ENCODE peak calls at places on chromosomes 2 and 18, in six cellular contexts. U, Q, P, T, R and Y are unnamed samples.

GRCh38 chr18:26429535-26429934 is 118.8 kb downstream of the KCTD1 start:
- DNase-seq in T (no peak), U (no peak), Q (no peak), P (peak; percentile 60), R (peak; percentile 66), Y (no peak)

GRCh38 chr2:228329279-228329678 is 147.8 kb upstream of the SPHKAP start:
- DNase-seq in U (no peak), R (no peak), Q (no peak), T (no peak), P (no peak), Y (no peak)

GRCh38 chr2:143345887-143346612 is 216.8 kb downstream of the ARHGAP15 start:
- DNase-seq in Q (no peak), P (no peak), U (no peak), R (no peak), T (no peak), Y (no peak)

GRCh38 chr2:73746015-73746876 is 9.1 kb upstream of the TPRKB start:
- DNase-seq in U (no peak), Q (peak; percentile 8), T (no peak), R (no peak), P (no peak), Y (no peak)

GRCh38 chr18:49866680-49867079 is 53.3 kb upstream of the ACAA2 start:
- DNase-seq in Q (no peak), P (no peak), U (no peak), R (no peak), T (no peak), Y (no peak)

GRCh38 chr2:64114063-64114911 is 29.9 kb downstream of the PELI1 start:
- DNase-seq in R (no peak), T (no peak), Q (no peak), P (no peak), U (no peak), Y (no peak)

GRCh38 chr2:186690796-186691195 is 3.1 kb upstream of the FAM171B start:
- DNase-seq in P (no peak), U (no peak), T (no peak), R (no peak), Q (no peak), Y (no peak)

GRCh38 chr2:46780411-46780800 is 135.2 kb downstream of the MCFD2 start:
- DNase-seq in P (no peak), U (no peak), T (peak; percentile 20), R (no peak), Q (no peak), Y (no peak)

GRCh38 chr2:187875836-187876235 is 321.6 kb upstream of the TFPI start:
- DNase-seq in T (peak; percentile 25), U (no peak), R (no peak), Q (no peak), P (no peak), Y (no peak)

GRCh38 chr2:10171006-10171800 is 48.7 kb downstream of the RRM2 start:
- DNase-seq in U (no peak), T (peak; percentile 31), Q (peak; percentile 47), R (no peak), P (no peak), Y (no peak)

GRCh38 chr2:205802069-205802468 is 119.8 kb downstream of the NRP2 start:
- DNase-seq in U (no peak), R (no peak), Q (no peak), T (no peak), P (no peak), Y (no peak)

GRCh38 chr2:172438741-172439508 is 11.5 kb downstream of the ITGA6 start:
- DNase-seq in P (peak; percentile 75), R (peak; percentile 50), T (no peak), U (no peak), Q (no peak), Y (no peak)

GRCh38 chr18:39776766-39777165 is 2178.3 kb upstream of the PIK3C3 start:
- DNase-seq in T (no peak), U (no peak), R (no peak), P (no peak), Q (no peak), Y (no peak)

GRCh38 chr2:191758420-191759199 is 80.7 kb downstream of the NABP1 start:
- DNase-seq in Q (peak; percentile 79), R (peak; percentile 87), U (no peak), P (peak; percentile 76), T (peak; percentile 21), Y (no peak)

GRCh38 chr18:22168360-22168921 is 948 bp upstream of the GATA6 start:
- DNase-seq in U (no peak), P (no peak), R (peak; percentile 60), Q (no peak), T (peak; percentile 86), Y (no peak)

GRCh38 chr2:164655336-164655735 is 34.1 kb upstream of the GRB14 start:
- DNase-seq in R (no peak), Q (no peak), T (no peak), P (no peak), U (no peak), Y (no peak)

GRCh38 chr2:21372654-21373053 is 248.9 kb downstream of the TDRD15 start:
- DNase-seq in U (no peak), Q (no peak), T (no peak), P (no peak), R (peak; percentile 7), Y (no peak)

GRCh38 chr2:167964650-167965404 is 282.6 kb downstream of the STK39 start:
- DNase-seq in R (no peak), U (no peak), T (no peak), Q (no peak), P (no peak), Y (no peak)

GRCh38 chr2:176066645-176067586 is 16.8 kb downstream of the EVX2 start:
- DNase-seq in R (no peak), P (no peak), Q (no peak), U (no peak), T (peak; percentile 82), Y (no peak)

GRCh38 chr2:15965564-15966019 is 25.2 kb downstream of the MYCN start:
- DNase-seq in P (no peak), Q (no peak), R (no peak), U (no peak), T (no peak), Y (no peak)

GRCh38 chr2:140600116-140600515 is 1530.7 kb downstream of the LRP1B start:
- DNase-seq in Q (no peak), U (no peak), T (no peak), P (no peak), R (no peak), Y (no peak)

DNA sequence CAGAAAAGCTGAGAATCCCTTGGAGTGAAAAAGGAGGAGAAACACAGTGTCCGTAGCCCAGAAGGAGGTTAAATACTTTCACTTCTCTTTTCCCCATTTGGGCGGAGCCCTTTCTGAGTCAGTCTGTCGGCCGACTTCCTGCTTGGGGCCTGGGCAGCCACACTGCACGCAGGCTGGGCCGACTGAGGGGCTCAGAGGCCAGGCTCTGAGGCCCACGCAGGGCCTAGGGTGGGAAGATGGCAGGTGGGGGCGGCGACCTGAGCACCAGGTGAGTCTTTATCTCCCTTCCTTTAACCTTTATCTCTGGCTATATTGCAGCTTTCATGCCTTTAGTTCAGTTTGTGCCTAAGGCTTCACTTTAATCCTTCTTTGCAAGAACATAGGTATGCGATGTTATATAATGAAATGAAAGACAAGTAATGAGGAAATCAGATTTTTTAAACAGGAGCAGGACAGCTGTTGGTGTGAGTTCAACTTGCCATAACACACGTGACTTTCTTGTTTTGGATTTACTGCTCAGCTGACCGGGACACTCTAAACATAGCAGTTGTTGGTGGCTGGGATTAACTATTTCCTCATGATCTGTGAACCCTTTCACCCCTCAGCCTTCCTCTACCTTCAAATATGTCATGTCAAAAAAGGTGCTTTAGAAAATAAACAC is at the start of gene SP100:
- DNase-seq in R (peak; percentile 47), U (peak; percentile 82), Q (peak; percentile 95), T (peak; percentile 87), P (peak; percentile 28), Y (peak; percentile 30)
- TF ChIP-seq POLR2A in R (peak; percentile 66), U (peak; percentile 38), Q (peak; percentile 60), T (no peak), P (peak; percentile 54), Y (peak; percentile 74)

GRCh38 chr2:7945080-7945479 is 736.8 kb upstream of the ID2 start:
- DNase-seq in T (no peak), Q (no peak), P (no peak), U (no peak), R (no peak), Y (no peak)

GRCh38 chr2:7940120-7940386 is 741.8 kb upstream of the ID2 start:
- DNase-seq in U (no peak), Q (no peak), P (no peak), R (no peak), T (no peak), Y (no peak)

GRCh38 chr2:7940723-7941122 is 741.1 kb upstream of the ID2 start:
- DNase-seq in P (no peak), U (no peak), R (no peak), T (no peak), Q (no peak), Y (no peak)

GRCh38 chr2:7943446-7943845 is 738.4 kb upstream of the ID2 start:
- DNase-seq in R (no peak), T (no peak), Q (no peak), P (no peak), U (no peak), Y (no peak)
- H3K4me3 ChIP-seq in R (no peak overlapping the region), T (no peak overlapping the region), Q (no peak overlapping the region), P (no peak overlapping the region), U (no peak overlapping the region), Y (no peak overlapping the region)

DNA sequence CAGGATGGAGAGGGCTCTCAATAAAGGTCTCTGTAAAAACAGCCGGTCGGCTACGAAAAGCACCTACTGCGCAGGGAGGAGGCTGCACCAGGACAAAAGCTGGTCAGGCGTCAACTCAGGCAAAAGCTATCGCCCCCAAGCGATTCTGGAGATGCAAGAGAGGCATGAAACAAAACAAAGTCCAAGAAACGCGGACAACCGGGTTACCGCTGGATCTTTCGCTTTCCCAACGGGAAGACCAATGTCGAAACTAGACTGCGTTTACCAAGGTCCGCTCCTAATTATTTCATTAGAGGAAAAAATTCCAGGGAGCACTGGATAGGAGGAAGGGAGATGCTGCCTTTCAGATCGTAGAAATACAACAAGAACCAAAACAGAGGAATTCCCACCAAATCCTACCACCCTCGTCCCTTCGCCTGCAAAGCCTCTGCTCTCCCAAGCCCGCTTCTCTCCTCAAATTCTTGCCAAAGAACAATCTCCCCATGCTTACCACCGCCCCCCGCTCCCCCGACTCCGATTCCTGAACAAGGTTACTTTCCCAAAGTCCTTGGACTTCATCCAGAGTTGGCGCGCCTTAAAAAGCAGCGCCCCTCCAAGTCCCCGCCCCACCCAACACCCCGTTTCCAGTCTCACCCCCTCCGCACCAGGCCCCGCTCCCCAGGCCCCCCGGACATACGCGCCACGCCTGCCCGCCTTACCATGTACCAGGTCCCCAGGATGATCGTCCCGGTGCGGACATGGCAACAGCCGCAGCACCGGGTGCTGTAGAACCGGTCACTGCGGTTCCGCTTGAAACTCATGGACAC is 513 bp downstream of the LAPTM4A start:
- DNase-seq in Q (peak; percentile 84), P (no peak), T (no peak), U (peak; percentile 68), R (peak; percentile 47), Y (no peak)
- TF ChIP-seq POLR2A in Q (no peak), P (no peak), T (no peak), U (no peak), R (no peak), Y (no peak)

DNA sequence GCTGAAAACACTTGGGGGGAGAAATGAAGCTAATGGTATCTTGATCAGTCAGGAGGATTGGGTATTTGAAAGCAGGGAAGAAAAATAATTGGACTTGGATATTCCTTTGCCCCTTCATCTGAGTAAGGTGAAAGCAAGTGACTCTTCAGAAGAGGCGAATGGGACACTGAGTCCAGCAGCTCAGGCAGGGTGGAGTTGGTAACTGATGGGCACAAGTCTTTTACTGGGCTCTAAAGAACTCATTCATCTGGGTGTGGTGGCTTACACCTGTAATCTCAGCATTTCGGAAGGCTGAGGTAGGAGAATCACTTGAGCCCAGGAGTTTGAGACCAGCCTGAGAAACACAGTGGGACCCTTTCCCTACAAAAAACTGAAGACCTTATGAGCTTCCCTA is 11.2 kb downstream of the CFLAR start:
- DNase-seq in Q (no peak), T (no peak), R (no peak), P (no peak), U (no peak), Y (no peak)
- H3K4me3 ChIP-seq in Q (no peak overlapping the region), T (peak overlapping the region; percentile 90), R (peak overlapping the region; percentile 25), P (no peak overlapping the region), U (peak overlapping the region; percentile 36), Y (peak overlapping the region; percentile 12)

GRCh38 chr2:218002792-218003191 is at the start of gene TNS1:
- DNase-seq in Q (no peak), U (no peak), T (no peak), R (no peak), P (no peak), Y (no peak)
- TF ChIP-seq POLR2A in Q (no peak), U (no peak), T (no peak), R (no peak), P (no peak), Y (no peak)